ENCODE peak calls at places on chromosomes 5 and 9, in seven cellular contexts. One of them, this sample, is unnamed.
A peak's percentile ranks its signal among the peaks of the same experiment; 100 is the strongest.

GRCh38 chr9:34069831-34070230 is 21.1 kb upstream of the UBAP2 start:
- DNase-seq in IMR-90: no peak
- DNase-seq in body of pancreas: no peak
- DNase-seq in brain microvascular endothelial cell: no peak
- DNase-seq in PC-9: no peak
- DNase-seq in fibroblast of lung: no peak
- DNase-seq in fibroblast of mammary gland: no peak
- DNase-seq in this sample: peak; percentile 78

GRCh38 chr9:100669968-100670367 is 92.1 kb downstream of the CAVIN4 start:
- DNase-seq in PC-9: no peak
- DNase-seq in fibroblast of lung: no peak
- DNase-seq in body of pancreas: no peak
- DNase-seq in IMR-90: no peak
- DNase-seq in brain microvascular endothelial cell: no peak
- DNase-seq in fibroblast of mammary gland: no peak
- DNase-seq in this sample: no peak

GRCh38 chr5:38423536-38424178 is 132.8 kb downstream of the LIFR start:
- DNase-seq in body of pancreas: no peak
- DNase-seq in IMR-90: no peak
- DNase-seq in fibroblast of lung: peak; percentile 20
- DNase-seq in PC-9: no peak
- DNase-seq in fibroblast of mammary gland: no peak
- DNase-seq in brain microvascular endothelial cell: no peak
- DNase-seq in this sample: no peak

GRCh38 chr5:72234265-72234700 is 85.8 kb downstream of the MRPS27 start:
- DNase-seq in body of pancreas: no peak
- DNase-seq in fibroblast of mammary gland: peak; percentile 67
- DNase-seq in brain microvascular endothelial cell: peak; percentile 79
- DNase-seq in PC-9: peak; percentile 25
- DNase-seq in fibroblast of lung: peak; percentile 89
- DNase-seq in IMR-90: peak; percentile 73
- DNase-seq in this sample: peak; percentile 48

GRCh38 chr9:134058716-134059115 is 9.1 kb downstream of the BRD3 start:
- DNase-seq in fibroblast of lung: peak; percentile 44
- DNase-seq in body of pancreas: no peak
- DNase-seq in brain microvascular endothelial cell: no peak
- DNase-seq in fibroblast of mammary gland: peak; percentile 30
- DNase-seq in IMR-90: peak; percentile 9
- DNase-seq in PC-9: no peak
- DNase-seq in this sample: peak; percentile 64

GRCh38 chr9:2338770-2339169 is 282.8 kb upstream of the VLDLR start:
- DNase-seq in body of pancreas: no peak
- DNase-seq in IMR-90: peak; percentile 7
- DNase-seq in brain microvascular endothelial cell: no peak
- DNase-seq in fibroblast of lung: no peak
- DNase-seq in PC-9: no peak
- DNase-seq in fibroblast of mammary gland: no peak
- DNase-seq in this sample: peak; percentile 14

GRCh38 chr9:134834217-134834956 is 46.2 kb upstream of the FCN2 start:
- DNase-seq in IMR-90: no peak
- DNase-seq in body of pancreas: no peak
- DNase-seq in fibroblast of lung: no peak
- DNase-seq in fibroblast of mammary gland: no peak
- DNase-seq in PC-9: no peak
- DNase-seq in brain microvascular endothelial cell: no peak
- DNase-seq in this sample: no peak

GRCh38 chr5:83665631-83666030 is 55.0 kb downstream of the HAPLN1 start:
- DNase-seq in PC-9: no peak
- DNase-seq in fibroblast of lung: no peak
- DNase-seq in brain microvascular endothelial cell: no peak
- DNase-seq in fibroblast of mammary gland: no peak
- DNase-seq in body of pancreas: no peak
- DNase-seq in IMR-90: no peak
- DNase-seq in this sample: peak; percentile 59

GRCh38 chr5:2200261-2200965 is 317.7 kb upstream of the IRX4 start:
- DNase-seq in IMR-90: no peak
- DNase-seq in fibroblast of lung: no peak
- DNase-seq in brain microvascular endothelial cell: no peak
- DNase-seq in PC-9: no peak
- DNase-seq in fibroblast of mammary gland: no peak
- DNase-seq in body of pancreas: no peak
- DNase-seq in this sample: no peak

GRCh38 chr9:90770339-90770738 is 31.3 kb upstream of the SYK start:
- DNase-seq in fibroblast of mammary gland: no peak
- DNase-seq in body of pancreas: peak; percentile 29
- DNase-seq in IMR-90: no peak
- DNase-seq in brain microvascular endothelial cell: no peak
- DNase-seq in PC-9: no peak
- DNase-seq in fibroblast of lung: no peak
- DNase-seq in this sample: no peak

GRCh38 chr9:128244443-128245226 is 31.2 kb downstream of the GOLGA2 start:
- DNase-seq in body of pancreas: peak; percentile 62
- DNase-seq in fibroblast of lung: peak; percentile 79
- DNase-seq in IMR-90: peak; percentile 86
- DNase-seq in fibroblast of mammary gland: peak; percentile 90
- DNase-seq in PC-9: no peak
- DNase-seq in brain microvascular endothelial cell: no peak
- DNase-seq in this sample: no peak

GRCh38 chr5:178786424-178786823 is 56.0 kb upstream of the ZNF354A start:
- DNase-seq in body of pancreas: no peak
- DNase-seq in brain microvascular endothelial cell: no peak
- DNase-seq in PC-9: no peak
- DNase-seq in fibroblast of lung: no peak
- DNase-seq in IMR-90: no peak
- DNase-seq in fibroblast of mammary gland: no peak
- DNase-seq in this sample: no peak

GRCh38 chr9:135339378-135339973 is 140.1 kb upstream of the PPP1R26 start:
- DNase-seq in PC-9: no peak
- DNase-seq in IMR-90: no peak
- DNase-seq in fibroblast of mammary gland: no peak
- DNase-seq in body of pancreas: no peak
- DNase-seq in fibroblast of lung: no peak
- DNase-seq in brain microvascular endothelial cell: no peak
- DNase-seq in this sample: no peak

GRCh38 chr9:77964258-77964657 is 67.4 kb downstream of the GNAQ start:
- DNase-seq in IMR-90: no peak
- DNase-seq in PC-9: no peak
- DNase-seq in brain microvascular endothelial cell: no peak
- DNase-seq in fibroblast of mammary gland: no peak
- DNase-seq in fibroblast of lung: no peak
- DNase-seq in body of pancreas: no peak
- DNase-seq in this sample: no peak

GRCh38 chr9:26833792-26834191 is 58.8 kb downstream of the CAAP1 start:
- DNase-seq in fibroblast of lung: no peak
- DNase-seq in brain microvascular endothelial cell: no peak
- DNase-seq in IMR-90: no peak
- DNase-seq in body of pancreas: no peak
- DNase-seq in fibroblast of mammary gland: no peak
- DNase-seq in PC-9: no peak
- DNase-seq in this sample: no peak

GRCh38 chr5:178433273-178433775 is 156.9 kb downstream of the COL23A1 start:
- DNase-seq in PC-9: no peak
- DNase-seq in fibroblast of mammary gland: no peak
- DNase-seq in brain microvascular endothelial cell: no peak
- DNase-seq in fibroblast of lung: no peak
- DNase-seq in body of pancreas: no peak
- DNase-seq in IMR-90: no peak
- DNase-seq in this sample: no peak

GRCh38 chr5:30100148-30100547 is 1093.3 kb upstream of the CDH6 start:
- DNase-seq in IMR-90: no peak
- DNase-seq in PC-9: no peak
- DNase-seq in body of pancreas: no peak
- DNase-seq in fibroblast of lung: peak; percentile 17
- DNase-seq in fibroblast of mammary gland: no peak
- DNase-seq in brain microvascular endothelial cell: no peak
- DNase-seq in this sample: no peak

GRCh38 chr5:122576266-122577016 is 198.4 kb upstream of the SNX2 start:
- DNase-seq in fibroblast of lung: peak; percentile 53
- DNase-seq in body of pancreas: no peak
- DNase-seq in IMR-90: no peak
- DNase-seq in brain microvascular endothelial cell: peak; percentile 19
- DNase-seq in PC-9: no peak
- DNase-seq in fibroblast of mammary gland: no peak
- DNase-seq in this sample: no peak

GRCh38 chr5:15803280-15803679 is 303.3 kb downstream of the FBXL7 start:
- DNase-seq in PC-9: no peak
- DNase-seq in body of pancreas: no peak
- DNase-seq in fibroblast of mammary gland: no peak
- DNase-seq in fibroblast of lung: no peak
- DNase-seq in brain microvascular endothelial cell: no peak
- DNase-seq in IMR-90: no peak
- DNase-seq in this sample: no peak

GRCh38 chr9:115369322-115369957 is 251.5 kb upstream of the TNC start:
- DNase-seq in PC-9: no peak
- DNase-seq in fibroblast of lung: peak; percentile 81
- DNase-seq in IMR-90: peak; percentile 91
- DNase-seq in fibroblast of mammary gland: peak; percentile 87
- DNase-seq in brain microvascular endothelial cell: peak; percentile 66
- DNase-seq in body of pancreas: no peak
- DNase-seq in this sample: no peak

DNA sequence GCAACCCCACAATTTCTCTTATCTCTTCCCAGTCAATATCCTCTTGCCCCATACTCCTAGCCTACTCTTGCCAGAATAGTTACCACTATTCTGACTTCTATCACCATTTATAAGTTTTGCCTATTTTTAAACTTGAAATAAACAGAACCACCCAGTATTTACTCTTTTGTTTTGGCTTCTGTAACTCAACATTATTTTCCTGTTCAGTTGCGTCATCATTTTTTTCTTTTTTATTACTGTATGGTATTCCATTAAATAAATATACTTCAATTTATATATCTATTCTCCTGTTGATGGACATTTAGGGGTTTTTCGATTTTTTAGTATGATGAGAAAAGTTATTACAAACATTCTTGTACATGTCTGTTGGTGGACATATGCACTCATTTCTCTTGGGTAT is 62.6 kb upstream of the ERBIN start:
- DNase-seq in brain microvascular endothelial cell: no peak
- DNase-seq in fibroblast of lung: no peak
- DNase-seq in IMR-90: no peak
- DNase-seq in fibroblast of mammary gland: no peak
- DNase-seq in PC-9: no peak
- DNase-seq in body of pancreas: no peak
- DNase-seq in this sample: no peak
- H3K4me3 ChIP-seq in brain microvascular endothelial cell: no peak overlapping the region
- H3K4me3 ChIP-seq in fibroblast of lung: no peak overlapping the region
- H3K4me3 ChIP-seq in IMR-90: no peak overlapping the region
- H3K4me3 ChIP-seq in fibroblast of mammary gland: no peak overlapping the region
- H3K4me3 ChIP-seq in PC-9: no peak overlapping the region
- H3K4me3 ChIP-seq in body of pancreas: no peak overlapping the region
- H3K4me3 ChIP-seq in this sample: no peak overlapping the region

GRCh38 chr9:37455884-37456647 is 9.2 kb downstream of the ZBTB5 start:
- DNase-seq in fibroblast of lung: no peak
- DNase-seq in IMR-90: no peak
- DNase-seq in brain microvascular endothelial cell: no peak
- DNase-seq in PC-9: no peak
- DNase-seq in body of pancreas: no peak
- DNase-seq in fibroblast of mammary gland: no peak
- DNase-seq in this sample: peak; percentile 66
- TF ChIP-seq CTCF in fibroblast of lung: no peak
- TF ChIP-seq CTCF in IMR-90: no peak
- TF ChIP-seq CTCF in brain microvascular endothelial cell: no peak
- TF ChIP-seq CTCF in PC-9: no peak
- TF ChIP-seq CTCF in body of pancreas: no peak
- TF ChIP-seq CTCF in fibroblast of mammary gland: no peak
- TF ChIP-seq CTCF in this sample: no peak

DNA sequence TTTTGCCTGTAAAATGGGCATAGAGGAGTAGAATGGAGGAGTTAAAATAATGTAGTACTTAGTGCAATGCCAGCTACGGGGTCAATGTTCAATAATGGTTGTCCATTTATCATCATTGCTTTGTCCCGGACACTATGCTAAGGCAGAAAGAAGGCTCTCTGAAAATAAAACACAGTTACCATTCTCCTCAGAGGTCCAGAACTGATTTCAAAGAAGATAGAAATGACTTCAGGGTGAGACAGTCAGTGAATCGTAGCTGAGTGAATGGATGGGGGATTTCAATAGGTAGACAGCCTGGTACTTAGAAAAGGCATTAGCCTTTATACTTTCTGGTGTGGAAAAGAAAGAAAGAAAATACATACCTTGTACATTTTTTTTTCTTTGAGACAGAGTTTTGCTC is 1.2 kb upstream of the AK3 start:
- DNase-seq in fibroblast of mammary gland: no peak
- DNase-seq in IMR-90: no peak
- DNase-seq in body of pancreas: no peak
- DNase-seq in PC-9: no peak
- DNase-seq in fibroblast of lung: no peak
- DNase-seq in brain microvascular endothelial cell: no peak
- DNase-seq in this sample: peak; percentile 24
- H3K4me3 ChIP-seq in fibroblast of mammary gland: peak overlapping the region; percentile 79
- H3K4me3 ChIP-seq in IMR-90: no peak overlapping the region
- H3K4me3 ChIP-seq in body of pancreas: no peak overlapping the region
- H3K4me3 ChIP-seq in PC-9: peak overlapping the region; percentile 73
- H3K4me3 ChIP-seq in fibroblast of lung: peak overlapping the region; percentile 94
- H3K4me3 ChIP-seq in brain microvascular endothelial cell: no peak overlapping the region
- H3K4me3 ChIP-seq in this sample: peak overlapping the region; percentile 96

GRCh38 chr9:126067031-126067734 is 259.4 kb upstream of the MVB12B start:
- DNase-seq in IMR-90: no peak
- DNase-seq in body of pancreas: no peak
- DNase-seq in brain microvascular endothelial cell: no peak
- DNase-seq in fibroblast of lung: no peak
- DNase-seq in fibroblast of mammary gland: no peak
- DNase-seq in PC-9: no peak
- DNase-seq in this sample: no peak

GRCh38 chr9:126071076-126071750 is 255.4 kb upstream of the MVB12B start:
- DNase-seq in PC-9: no peak
- DNase-seq in IMR-90: no peak
- DNase-seq in brain microvascular endothelial cell: no peak
- DNase-seq in fibroblast of mammary gland: no peak
- DNase-seq in fibroblast of lung: no peak
- DNase-seq in body of pancreas: no peak
- DNase-seq in this sample: no peak

GRCh38 chr9:126068534-126069230 is 257.9 kb upstream of the MVB12B start:
- DNase-seq in fibroblast of lung: no peak
- DNase-seq in IMR-90: no peak
- DNase-seq in PC-9: no peak
- DNase-seq in body of pancreas: no peak
- DNase-seq in brain microvascular endothelial cell: no peak
- DNase-seq in fibroblast of mammary gland: peak; percentile 5
- DNase-seq in this sample: no peak

GRCh38 chr9:126070071-126070470 is 256.6 kb upstream of the MVB12B start:
- DNase-seq in fibroblast of mammary gland: no peak
- DNase-seq in PC-9: no peak
- DNase-seq in IMR-90: no peak
- DNase-seq in body of pancreas: no peak
- DNase-seq in fibroblast of lung: no peak
- DNase-seq in brain microvascular endothelial cell: no peak
- DNase-seq in this sample: no peak

DNA sequence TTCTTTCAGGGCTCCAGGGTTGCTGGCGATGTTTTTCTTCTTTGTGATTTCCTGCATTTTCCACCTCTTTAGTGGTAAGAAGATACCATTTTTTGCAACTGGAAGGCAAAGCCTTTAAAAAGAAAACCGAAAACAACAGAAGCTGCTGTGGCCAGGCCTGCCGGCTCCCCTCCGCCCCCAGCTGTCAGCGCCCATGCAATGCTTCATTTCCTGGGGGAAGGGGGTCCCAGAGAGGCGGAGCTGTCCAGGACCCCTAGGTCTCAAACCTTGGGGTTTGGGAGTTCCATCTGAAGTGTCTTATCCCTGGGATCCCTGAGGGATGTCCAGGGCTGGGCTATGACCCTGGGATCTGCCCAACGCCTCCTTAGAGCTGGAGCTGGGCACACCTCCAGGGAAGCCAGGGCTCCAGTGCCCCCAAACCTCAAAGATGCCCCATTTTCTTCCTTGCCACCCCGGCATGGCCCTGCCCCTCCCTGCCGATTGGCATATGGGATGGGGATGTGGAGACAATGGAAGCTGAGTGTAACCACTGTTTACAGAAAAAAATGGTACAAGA is 257.2 kb upstream of the MVB12B start:
- DNase-seq in body of pancreas: no peak
- DNase-seq in PC-9: no peak
- DNase-seq in fibroblast of lung: no peak
- DNase-seq in IMR-90: no peak
- DNase-seq in fibroblast of mammary gland: no peak
- DNase-seq in brain microvascular endothelial cell: no peak
- DNase-seq in this sample: no peak
- TF ChIP-seq CTCF in body of pancreas: no peak
- TF ChIP-seq CTCF in PC-9: no peak
- TF ChIP-seq CTCF in fibroblast of lung: no peak
- TF ChIP-seq CTCF in IMR-90: no peak
- TF ChIP-seq CTCF in fibroblast of mammary gland: no peak
- TF ChIP-seq CTCF in brain microvascular endothelial cell: no peak
- TF ChIP-seq CTCF in this sample: no peak

This sample was measured in PC-3.